ENCODE peak calls at places on chromosomes 5 and 9, in six cellular contexts. S, G, E, W, D and X are unnamed samples.

GRCh38 chr9:135330685-135331590 is 148.6 kb upstream of the PPP1R26 start:
- DNase-seq in S (no peak), W (no peak), D (no peak), E (peak; percentile 38), G (no peak), X (no peak)

GRCh38 chr9:131386258-131386657 is 7.6 kb upstream of the PRRC2B start:
- DNase-seq in G (no peak), E (no peak), S (no peak), D (no peak), W (no peak), X (no peak)

GRCh38 chr5:3997670-3998069 is 402.0 kb downstream of the IRX1 start:
- DNase-seq in W (no peak), E (no peak), D (no peak), G (no peak), S (no peak), X (no peak)

GRCh38 chr5:12757035-12757434 is 852.8 kb upstream of the CTNND2 start:
- DNase-seq in G (no peak), W (no peak), S (no peak), E (no peak), D (no peak), X (no peak)

GRCh38 chr9:9003184-9003583 is 1203.6 kb upstream of the DMAC1 start:
- DNase-seq in W (no peak), G (peak; percentile 16), D (no peak), S (no peak), E (no peak), X (peak; percentile 9)

GRCh38 chr5:127555826-127556225 is 38.4 kb downstream of the PRRC1 start:
- DNase-seq in D (no peak), E (no peak), G (no peak), W (no peak), S (no peak), X (no peak)

GRCh38 chr5:57249251-57249874 is 75.5 kb downstream of the GPBP1 start:
- DNase-seq in D (no peak), E (no peak), W (no peak), S (no peak), G (no peak), X (no peak)

GRCh38 chr5:92548351-92548750 is 1032.7 kb downstream of the NR2F1-AS1 start:
- DNase-seq in S (no peak), G (no peak), E (no peak), W (no peak), D (no peak), X (no peak)

GRCh38 chr9:503331-503730 is 288.7 kb downstream of the DOCK8 start:
- DNase-seq in D (no peak), G (no peak), E (no peak), W (no peak), S (no peak), X (no peak)

GRCh38 chr9:95516736-95517558 is at the start of gene PTCH1:
- DNase-seq in G (no peak), E (peak; percentile 79), S (no peak), D (peak; percentile 85), W (no peak), X (no peak)

GRCh38 chr5:133993152-133993548 is 11.6 kb downstream of the VDAC1 start:
- DNase-seq in S (no peak), E (no peak), G (no peak), W (no peak), D (no peak), X (no peak)

GRCh38 chr5:165996484-165996883 is 2295.0 kb upstream of the WWC1 start:
- DNase-seq in E (no peak), S (no peak), G (no peak), D (no peak), W (no peak), X (no peak)

GRCh38 chr9:27784999-27785713 is 211.9 kb upstream of the C9orf72 start:
- DNase-seq in W (peak; percentile 13), D (no peak), G (no peak), E (no peak), S (no peak), X (no peak)

GRCh38 chr5:91848453-91848852 is 465.3 kb upstream of the ARRDC3 start:
- DNase-seq in S (peak; percentile 81), W (no peak), G (peak; percentile 2), E (no peak), D (no peak), X (no peak)

GRCh38 chr5:177195307-177195952 is 61.9 kb downstream of the NSD1 start:
- DNase-seq in G (no peak), E (no peak), S (no peak), D (no peak), W (no peak), X (no peak)

GRCh38 chr9:94581711-94582110 is 11.9 kb downstream of the FBP2 start:
- DNase-seq in G (no peak), D (no peak), E (no peak), W (no peak), S (no peak), X (no peak)

GRCh38 chr5:178416919-178417318 is 173.3 kb downstream of the COL23A1 start:
- DNase-seq in E (no peak), G (no peak), D (no peak), S (no peak), W (no peak), X (no peak)

GRCh38 chr5:139287890-139288635 is 5.5 kb upstream of the MATR3 start:
- DNase-seq in S (no peak), D (no peak), G (no peak), E (no peak), W (no peak), X (no peak)

GRCh38 chr9:116387934-116388714 is 234.5 kb downstream of the PAPPA start:
- DNase-seq in D (no peak), W (no peak), S (no peak), E (no peak), G (no peak), X (no peak)

GRCh38 chr5:132799392-132799791 is 13.7 kb upstream of the SOWAHA start:
- DNase-seq in E (no peak), D (no peak), S (no peak), G (no peak), W (no peak), X (no peak)

GRCh38 chr5:174751154-174751990 is 27.0 kb downstream of the MSX2 start:
- DNase-seq in D (no peak), S (no peak), G (no peak), W (no peak), E (peak; percentile 72), X (no peak)

GRCh38 chr9:94920439-94920951 is 194.0 kb downstream of the AOPEP start:
- DNase-seq in G (no peak), W (no peak), D (no peak), S (no peak), E (no peak), X (no peak)

GRCh38 chr5:1983919-1984695 is 101.4 kb upstream of the IRX4 start:
- DNase-seq in D (no peak), S (no peak), E (no peak), G (no peak), W (no peak), X (peak; percentile 9)

GRCh38 chr5:71865202-71865601 is 146.1 kb downstream of the CARTPT start:
- DNase-seq in E (no peak), G (no peak), W (no peak), S (no peak), D (no peak), X (no peak)

GRCh38 chr5:157563373-157564148 is 12.0 kb downstream of the ADAM19 start:
- DNase-seq in S (no peak), E (no peak), W (no peak), D (no peak), G (no peak), X (no peak)

GRCh38 chr5:59798862-59799667 is 94.5 kb downstream of the PDE4D start:
- DNase-seq in S (no peak), E (no peak), G (no peak), W (peak; percentile 60), D (no peak), X (no peak)

GRCh38 chr9:77843088-77843985 is 188.3 kb downstream of the GNAQ start:
- DNase-seq in S (no peak), W (no peak), E (no peak), D (no peak), G (no peak), X (no peak)
- TF ChIP-seq ZNF274 in S (no peak), W (no peak), E (no peak), D (no peak), G (no peak), X (no peak)

DNA sequence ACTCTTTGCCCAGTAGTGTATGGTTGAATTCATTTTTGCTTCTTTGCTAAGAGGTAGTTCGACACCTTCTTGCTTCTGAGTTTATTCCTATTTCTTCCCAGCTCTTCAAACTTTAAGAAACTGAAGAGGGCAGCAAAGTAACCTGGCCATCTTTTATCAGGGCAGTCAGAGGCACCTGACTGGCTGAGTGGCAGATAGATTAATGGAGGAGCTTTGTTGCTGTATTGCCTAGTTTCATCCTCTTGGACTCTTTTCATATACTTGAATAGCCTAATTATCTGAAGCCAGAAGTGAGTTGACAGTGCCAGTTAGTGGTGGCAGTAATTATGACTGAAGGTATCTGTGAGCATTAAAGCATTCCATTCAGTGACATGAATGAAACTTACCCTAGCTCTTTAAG is 82.5 kb downstream of the UHRF2 start:
- DNase-seq in W (no peak), G (no peak), D (no peak), S (no peak), E (no peak), X (no peak)
- H3K36me3 ChIP-seq in W (peaks cover 10% of the 10 kb centered on the region), G (peaks cover 17% of the 10 kb centered on the region), D (peaks cover 50% of the 10 kb centered on the region), S (peaks cover 7% of the 10 kb centered on the region), E (peaks cover under 1% of the 10 kb centered on the region), X (peaks cover 76% of the 10 kb centered on the region)

DNA sequence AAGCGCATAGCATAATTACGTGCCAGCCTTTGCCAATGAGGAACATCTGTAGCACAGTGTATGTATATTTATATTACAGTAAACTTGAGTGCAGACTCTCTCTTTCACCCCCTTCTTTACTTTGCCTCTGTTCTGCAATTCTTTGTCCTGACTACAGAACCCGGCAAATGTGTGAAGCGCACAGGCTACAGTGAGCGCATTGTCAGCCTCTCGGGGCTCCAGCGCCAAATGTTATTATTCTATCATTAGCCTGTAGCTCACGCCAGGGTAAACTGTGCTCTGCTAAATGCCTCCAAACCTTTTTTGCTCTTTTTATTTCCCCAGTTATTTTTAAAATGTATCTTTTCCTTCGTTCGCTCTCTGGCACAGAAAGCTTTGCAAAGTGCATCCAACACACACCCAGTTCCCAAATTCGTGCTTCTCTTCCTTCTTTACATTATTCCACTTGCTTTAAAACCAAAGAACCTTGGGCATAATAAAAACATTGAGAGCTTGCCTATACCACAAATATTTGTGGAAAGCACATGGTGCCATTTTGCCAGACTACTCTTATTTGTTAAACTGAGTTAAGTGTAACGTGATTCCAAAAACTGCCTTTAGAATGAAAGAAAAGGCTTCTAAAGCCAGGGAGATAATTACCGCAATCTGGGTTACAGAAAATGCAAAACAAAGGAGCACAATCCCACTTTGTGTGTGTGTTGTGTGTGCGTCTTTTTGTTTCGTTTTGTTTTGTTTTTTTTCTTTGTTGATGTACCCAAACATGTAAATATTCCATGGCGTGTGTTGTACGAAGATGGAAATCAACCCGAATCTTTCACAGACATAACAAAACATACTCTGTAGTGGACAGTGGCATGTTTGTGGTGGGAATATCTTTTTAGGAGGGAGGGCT is 164.1 kb upstream of the MPDZ start:
- DNase-seq in D (no peak), S (no peak), E (no peak), W (no peak), G (no peak), X (no peak)
- TF ChIP-seq ZNF274 in D (no peak), S (no peak), E (no peak), W (no peak), G (no peak), X (no peak)

DNA sequence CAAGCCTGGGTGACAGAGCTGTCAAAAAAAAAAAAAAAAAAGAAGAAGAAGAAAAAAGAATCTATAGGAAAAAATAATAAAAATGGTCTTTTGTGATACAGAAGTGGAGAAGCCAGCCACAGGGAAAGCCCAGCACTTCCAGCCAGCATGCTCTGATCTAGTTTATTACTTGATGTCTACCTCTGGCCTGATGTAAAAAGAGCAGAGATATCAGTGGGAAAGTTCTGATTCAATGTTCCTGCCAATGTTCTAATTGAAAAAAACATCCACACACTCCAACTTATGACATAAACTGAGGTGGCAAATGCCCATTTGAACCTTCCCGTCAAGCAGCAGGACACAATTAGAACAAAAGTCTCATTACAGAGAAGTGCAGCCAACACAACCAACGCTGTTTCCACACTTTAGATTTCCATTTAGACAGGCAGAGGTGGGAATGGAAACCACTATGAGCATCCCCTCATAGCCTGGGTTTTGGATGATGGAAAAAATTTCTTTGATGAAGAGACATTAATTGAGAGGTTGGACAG is 5.7 kb downstream of the RBM18 start:
- DNase-seq in G (no peak), D (no peak), E (no peak), S (no peak), W (no peak), X (no peak)
- H3K36me3 ChIP-seq in G (peaks cover 9% of the 10 kb centered on the region), D (peaks cover 75% of the 10 kb centered on the region), E (peaks cover 3% of the 10 kb centered on the region), S (peaks cover 12% of the 10 kb centered on the region), W (peaks cover 15% of the 10 kb centered on the region), X (peaks cover 59% of the 10 kb centered on the region)